ENCODE peak calls at places on chromosome 16, in eight cellular contexts. W, E, V, H, M, Z, L and K are unnamed samples.
A peak's percentile ranks its signal among the peaks of the same experiment; 100 is the strongest.

GRCh38 chr16:75341934-75342811 is 90.7 kb upstream of the BCAR1 start:
- DNase-seq in E (peak; percentile 26), W (no peak), V (no peak), H (no peak), L (peak; percentile 74), M (no peak), Z (peak; percentile 82), K (peak; percentile 11)

GRCh38 chr16:57748596-57748995 is 13.0 kb downstream of the KATNB1 start:
- DNase-seq in H (no peak), L (no peak), W (no peak), Z (no peak), E (no peak), V (no peak), M (no peak), K (no peak)

GRCh38 chr16:48059936-48060335 is 95.9 kb downstream of the ABCC12 start:
- DNase-seq in L (no peak), E (no peak), M (no peak), H (no peak), W (no peak), Z (no peak), V (no peak), K (no peak)

GRCh38 chr16:86556576-86556975 is 1.5 kb upstream of the MTHFSD start:
- DNase-seq in W (no peak), Z (no peak), L (no peak), M (no peak), E (no peak), H (no peak), V (no peak), K (no peak)

GRCh38 chr16:70437017-70437581 is 1.8 kb downstream of the ST3GAL2 start:
- DNase-seq in W (peak; percentile 91), M (no peak), Z (peak; percentile 77), L (no peak), E (no peak), H (peak; percentile 82), V (no peak), K (no peak)

GRCh38 chr16:2519711-2520080 is 475 bp upstream of the AMDHD2 start:
- DNase-seq in H (no peak), L (no peak), W (no peak), V (no peak), Z (no peak), E (no peak), M (no peak), K (no peak)

GRCh38 chr16:66594739-66595138 is 9.8 kb upstream of the CMTM3 start:
- DNase-seq in M (no peak), L (no peak), V (no peak), W (no peak), H (no peak), Z (no peak), E (no peak), K (no peak)

GRCh38 chr16:31373235-31373634 is 18.3 kb downstream of the ITGAX start:
- DNase-seq in Z (no peak), V (no peak), E (no peak), M (no peak), L (no peak), H (no peak), W (no peak), K (no peak)

GRCh38 chr16:22075043-22075757 is 17.1 kb upstream of the VWA3A start:
- DNase-seq in H (no peak), M (no peak), E (no peak), V (no peak), W (no peak), Z (peak; percentile 39), L (peak; percentile 68), K (no peak)

GRCh38 chr16:56338566-56339318 is 86.6 kb downstream of the AMFR start:
- DNase-seq in L (no peak), E (no peak), W (no peak), V (no peak), M (no peak), Z (no peak), H (no peak), K (no peak)

GRCh38 chr16:14560523-14560922 is 69.5 kb downstream of the PARN start:
- DNase-seq in V (no peak), H (no peak), L (no peak), M (no peak), W (no peak), Z (no peak), E (no peak), K (no peak)

GRCh38 chr16:48194828-48195566 is 39.2 kb upstream of the ABCC12 start:
- DNase-seq in L (peak; percentile 99), H (no peak), V (no peak), W (no peak), Z (no peak), E (peak; percentile 24), M (peak; percentile 35), K (peak; percentile 77)

GRCh38 chr16:46882304-46882939 is 1.7 kb upstream of the GPT2 start:
- DNase-seq in Z (no peak), H (peak; percentile 49), V (no peak), L (no peak), W (no peak), M (no peak), E (no peak), K (no peak)

GRCh38 chr16:23317266-23317661 is 15.2 kb downstream of the SCNN1B start:
- DNase-seq in M (peak; percentile 61), L (no peak), Z (no peak), H (no peak), E (peak; percentile 85), V (no peak), W (no peak), K (no peak)

GRCh38 chr16:68636818-68637217 is 8.3 kb upstream of the CDH3 start:
- DNase-seq in M (no peak), W (no peak), Z (peak; percentile 60), V (no peak), E (no peak), H (no peak), L (peak; percentile 79), K (no peak)

GRCh38 chr16:89827383-89828198 is 684 bp upstream of the SPIRE2 start:
- DNase-seq in Z (peak; percentile 55), L (peak; percentile 51), W (no peak), H (peak; percentile 77), E (peak; percentile 69), V (no peak), M (peak; percentile 61), K (no peak)
- H3K4me3 ChIP-seq in Z (peak overlapping the region; percentile 67), L (peak overlapping the region; percentile 45), W (peak overlapping the region; percentile 41), H (peak overlapping the region; percentile 62), E (peak overlapping the region; percentile 65), V (no peak overlapping the region), M (peak overlapping the region; percentile 50), K (peak overlapping the region; percentile 56)

GRCh38 chr16:85337910-85338637 is 225.8 kb upstream of the CIBAR2 start:
- DNase-seq in H (no peak), E (no peak), V (no peak), W (no peak), M (no peak), Z (no peak), L (no peak), K (no peak)

GRCh38 chr16:85333744-85334640 is 221.7 kb upstream of the CIBAR2 start:
- DNase-seq in H (no peak), W (no peak), E (no peak), M (no peak), L (no peak), V (no peak), Z (no peak), K (no peak)

GRCh38 chr16:85333337-85333736 is 221.1 kb upstream of the CIBAR2 start:
- DNase-seq in E (no peak), V (no peak), W (no peak), H (no peak), Z (no peak), L (no peak), M (no peak), K (no peak)

GRCh38 chr16:85334718-85335583 is 222.7 kb upstream of the CIBAR2 start:
- DNase-seq in M (peak; percentile 91), H (peak; percentile 86), V (no peak), E (peak; percentile 92), L (no peak), W (peak; percentile 76), Z (no peak), K (no peak)

DNA sequence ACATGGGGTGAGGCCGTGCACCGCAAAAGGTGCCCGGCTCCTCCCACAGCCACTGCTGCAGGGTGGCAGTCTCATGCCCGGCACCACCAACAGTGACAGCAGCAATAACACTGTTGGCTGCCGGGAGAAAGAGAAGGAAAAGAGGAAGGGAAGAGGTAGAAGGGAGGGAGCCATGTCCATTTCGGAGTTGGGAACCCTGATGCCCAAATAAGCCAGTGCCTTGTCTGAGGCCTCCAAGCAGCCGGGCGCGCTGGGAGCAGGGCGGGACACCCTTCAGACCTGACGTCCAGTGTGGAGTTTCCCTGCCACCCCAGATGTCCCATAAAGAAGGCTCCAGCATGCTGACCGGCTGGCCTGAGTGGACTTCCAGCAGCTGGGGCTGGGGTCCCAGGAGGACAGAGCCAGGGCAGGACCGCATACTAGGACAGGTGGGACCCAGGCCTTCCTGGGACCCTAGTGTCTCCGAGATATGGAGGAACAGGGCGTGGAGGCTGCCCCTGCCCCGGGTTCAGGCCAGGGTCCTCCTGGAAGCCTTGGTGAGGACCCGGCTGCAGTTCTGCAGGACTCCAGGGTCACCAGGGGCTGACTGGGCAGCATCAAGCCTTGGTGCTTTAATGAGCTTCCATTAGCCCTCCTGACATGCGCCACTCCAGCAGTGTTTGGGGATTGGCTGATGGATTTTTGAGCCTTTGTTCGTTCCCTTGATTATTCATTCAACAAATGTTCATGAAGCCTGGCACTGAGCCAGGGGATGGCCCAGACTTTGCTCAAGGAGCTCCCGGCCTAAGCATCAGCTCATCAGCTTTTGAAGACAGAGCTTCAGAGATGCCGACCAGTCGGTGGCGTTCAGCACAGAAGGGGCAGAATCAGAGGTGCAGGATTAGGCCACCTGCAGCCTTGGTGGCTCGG is 223.6 kb upstream of the CIBAR2 start:
- DNase-seq in E (peak; percentile 81), H (no peak), W (no peak), Z (peak; percentile 62), V (no peak), L (peak; percentile 67), M (no peak), K (no peak)
- H3K4me3 ChIP-seq in E (no peak overlapping the region), H (peak overlapping the region; percentile 48), W (peak overlapping the region; percentile 22), Z (no peak overlapping the region), V (no peak overlapping the region), L (no peak overlapping the region), M (no peak overlapping the region), K (no peak overlapping the region)

GRCh38 chr16:5065813-5066212 is at the start of gene C16orf89:
- DNase-seq in V (no peak), H (no peak), E (peak; percentile 49), W (no peak), M (peak; percentile 48), L (no peak), Z (no peak), K (no peak)
- H3K4me3 ChIP-seq in V (no peak within 1 kb of the TSS), H (no peak within 1 kb of the TSS), E (no peak within 1 kb of the TSS), W (no peak within 1 kb of the TSS), M (peak within 1 kb of the TSS; percentile 25), L (no peak within 1 kb of the TSS), Z (no peak within 1 kb of the TSS), K (no peak within 1 kb of the TSS)

DNA sequence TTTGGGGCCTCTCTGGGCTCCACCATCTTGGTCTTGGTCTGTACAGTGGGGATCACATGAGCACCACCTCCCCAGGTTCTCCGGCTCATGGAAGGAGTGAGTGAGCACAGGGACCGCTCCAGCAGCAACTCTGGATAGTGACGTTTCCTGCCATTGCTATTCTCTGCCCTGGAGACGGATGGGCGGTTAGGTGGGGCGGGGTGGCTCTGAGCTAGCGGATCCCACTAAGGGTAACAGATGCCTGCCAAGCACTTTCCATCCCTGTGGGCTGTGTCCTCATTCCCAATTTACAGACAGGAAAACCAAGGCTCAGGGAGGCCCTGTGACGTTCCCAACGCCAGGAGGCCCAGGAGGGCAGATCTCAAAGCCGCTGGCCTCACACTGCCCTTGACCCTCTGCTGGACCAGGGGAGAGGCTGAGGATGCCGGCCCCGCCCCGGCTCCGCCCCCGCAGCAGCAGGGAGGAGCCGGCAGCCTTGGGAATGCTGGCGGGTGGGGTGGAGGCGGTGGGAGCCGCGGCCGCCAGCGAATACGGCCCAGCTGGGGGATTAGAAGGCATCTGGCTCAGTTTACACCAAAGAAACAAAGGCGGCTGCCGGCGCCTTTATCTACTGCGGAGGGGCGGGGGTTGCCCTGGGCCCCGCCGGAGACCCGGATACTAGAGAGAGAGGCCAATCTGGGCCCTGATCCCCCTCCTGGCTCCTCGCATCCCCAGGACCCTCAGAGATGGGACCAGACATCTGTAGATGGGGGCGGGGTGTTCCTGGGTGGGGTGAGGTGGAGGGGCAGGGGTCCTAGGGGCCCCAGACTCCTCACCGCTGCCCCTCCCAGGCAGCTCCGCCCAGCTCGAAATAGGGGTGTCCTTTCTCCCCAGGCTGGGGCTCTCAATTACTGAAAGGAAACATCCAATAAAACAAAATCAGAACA is 122.3 kb upstream of the CIBAR2 start:
- DNase-seq in L (no peak), E (peak; percentile 57), V (no peak), M (peak; percentile 51), W (peak; percentile 92), Z (peak; percentile 85), H (peak; percentile 97), K (no peak)
- H3K4me3 ChIP-seq in L (no peak overlapping the region), E (no peak overlapping the region), V (no peak overlapping the region), M (peak overlapping the region; percentile 37), W (peak overlapping the region; percentile 17), Z (peak overlapping the region; percentile 71), H (peak overlapping the region; percentile 70), K (peak overlapping the region; percentile 40)